ENCODE peak calls at places on chromosomes 3 and 15, in nine cellular contexts. Z, X, Y, T, Q, B, J, U and D are unnamed samples. For H3K9me3 and H3K4me1, the result is how much of the 10 kb centered on the place peaks cover.

GRCh38 chr3:99997293-99997692 is 117.0 kb downstream of the FILIP1L start:
- DNase-seq in Z (no peak), X (no peak), Y (no peak), T (no peak), Q (no peak), B (no peak), J (no peak), U (no peak), D (no peak)

GRCh38 chr3:176523114-176523513 is 674.2 kb downstream of the TBL1XR1 start:
- DNase-seq in Z (no peak), X (no peak), Y (no peak), T (no peak), Q (no peak), B (no peak), J (no peak), U (no peak), D (no peak)

GRCh38 chr3:160797306-160797705 is 41.3 kb downstream of the PPM1L start:
- DNase-seq in Z (no peak), X (no peak), Y (no peak), T (no peak), Q (no peak), B (no peak), J (no peak), U (no peak), D (no peak)

GRCh38 chr3:123078101-123078500 is 11.3 kb downstream of the PDIA5 start:
- DNase-seq in Z (no peak), X (no peak), Y (no peak), T (no peak), Q (no peak), B (no peak), J (no peak), U (no peak), D (no peak)

GRCh38 chr15:31296304-31297220 is 30.1 kb upstream of the KLF13 start:
- DNase-seq in Z (peak), X (peak), Y (no peak), T (peak), Q (no peak), B (peak), J (peak), U (no peak), D (peak)

GRCh38 chr3:175073209-175073905 is 214.2 kb downstream of the NAALADL2 start:
- DNase-seq in Z (no peak), X (no peak), Y (no peak), T (no peak), Q (no peak), B (no peak), J (no peak), U (no peak), D (no peak)

GRCh38 chr3:114057011-114057347 is 442 bp downstream of the QTRT2 start:
- DNase-seq in Z (no peak), X (no peak), Y (no peak), T (no peak), Q (no peak), B (no peak), J (no peak), U (peak), D (no peak)

GRCh38 chr3:50533346-50533745 is 29.9 kb upstream of the CACNA2D2 start:
- DNase-seq in Z (no peak), X (no peak), Y (no peak), T (no peak), Q (no peak), B (no peak), J (no peak), U (no peak), D (no peak)

GRCh38 chr15:88646088-88646405 is 7.2 kb downstream of the ISG20 start:
- DNase-seq in Z (no peak), X (no peak), Y (no peak), T (no peak), Q (no peak), B (peak), J (no peak), U (no peak), D (peak)

GRCh38 chr3:148532326-148532725 is 165.4 kb upstream of the AGTR1 start:
- DNase-seq in Z (no peak), X (no peak), Y (no peak), T (no peak), Q (no peak), B (no peak), J (no peak), U (no peak), D (no peak)

GRCh38 chr3:57637391-57637790 is 40.2 kb upstream of the ARF4 start:
- DNase-seq in Z (no peak), X (no peak), Y (no peak), T (no peak), Q (no peak), B (no peak), J (no peak), U (no peak), D (no peak)

GRCh38 chr3:134799393-134799792 is 4.3 kb downstream of the EPHB1 start:
- DNase-seq in Z (no peak), X (no peak), Y (no peak), T (no peak), Q (no peak), B (no peak), J (peak), U (no peak), D (no peak)

GRCh38 chr15:58490405-58491150 is 58.8 kb downstream of the LIPC start:
- DNase-seq in Z (no peak), X (no peak), Y (no peak), T (no peak), Q (no peak), B (no peak), J (no peak), U (peak), D (no peak)

GRCh38 chr3:148315756-148316155 is 381.9 kb upstream of the AGTR1 start:
- DNase-seq in Z (no peak), X (no peak), Y (no peak), T (no peak), Q (no peak), B (no peak), J (no peak), U (no peak), D (no peak)

GRCh38 chr15:53114960-53115359 is 324.8 kb upstream of the ONECUT1 start:
- DNase-seq in Z (peak), X (no peak), Y (no peak), T (no peak), Q (no peak), B (no peak), J (no peak), U (no peak), D (no peak)

GRCh38 chr15:25178835-25179672 is 224.3 kb downstream of the SNRPN start:
- DNase-seq in Z (no peak), X (peak), Y (no peak), T (peak), Q (no peak), B (peak), J (peak), U (peak), D (peak)
- H3K9me3 ChIP-seq in Z (half or more), X (under half), Y (half or more), T (under half), Q (half or more), B (under half), J (under half), U (under half), D (under half)

DNA sequence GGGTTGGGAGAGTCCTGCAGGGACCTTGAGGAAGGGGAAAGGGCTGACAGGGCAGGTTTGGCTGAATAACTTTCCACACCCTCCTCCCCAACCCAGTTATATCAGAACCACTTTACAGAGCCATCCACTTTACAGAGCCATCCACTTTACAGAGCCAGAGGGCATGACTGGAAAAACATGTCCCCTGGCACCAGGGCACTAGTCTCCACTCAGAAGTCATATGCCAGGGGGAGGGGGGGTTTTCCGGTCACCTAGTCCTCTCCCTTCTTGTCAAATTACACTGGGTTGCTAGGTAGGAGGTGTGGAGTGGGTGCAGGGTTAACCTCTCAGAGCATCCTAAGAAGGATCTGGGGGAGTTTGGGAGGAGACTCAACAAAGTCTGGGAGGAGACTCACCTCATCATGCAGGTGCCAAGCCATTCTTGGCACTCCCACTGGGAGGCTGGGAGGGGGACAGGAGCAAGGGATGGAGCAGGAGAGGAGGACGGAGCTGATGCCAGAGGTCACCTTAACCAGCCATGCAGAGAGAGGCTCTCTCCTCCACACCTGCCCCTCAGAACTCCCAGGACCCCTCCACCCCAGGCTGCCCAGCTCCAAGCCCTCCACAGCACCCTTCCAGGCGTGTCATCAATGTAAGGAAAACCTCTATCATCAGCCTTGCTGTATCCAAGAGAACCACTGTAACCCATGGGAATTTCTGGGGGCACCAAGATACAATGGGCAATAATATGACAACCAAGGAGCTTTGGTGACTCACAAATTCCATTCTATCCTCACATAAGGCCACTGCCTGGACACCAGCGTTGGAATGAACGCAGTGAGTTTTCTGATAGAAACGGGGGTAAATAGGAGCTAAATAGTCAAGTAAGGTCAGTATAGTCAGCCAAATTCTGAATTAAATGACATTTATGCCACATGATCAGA is 1.7 kb downstream of the LRRC2 start:
- DNase-seq in Z (no peak), X (no peak), Y (no peak), T (no peak), Q (no peak), B (no peak), J (no peak), U (peak), D (no peak)
- TF ChIP-seq POLR2A in Z (no peak), X (no peak), Y (no peak), T (no peak), Q (no peak), B (no peak), J (no peak), U (no peak), D (no peak)

GRCh38 chr3:71578045-71578730 is 5.3 kb downstream of the FOXP1 start:
- DNase-seq in Z (no peak), X (no peak), Y (no peak), T (no peak), Q (no peak), B (no peak), J (no peak), U (no peak), D (no peak)
- H3K4me1 ChIP-seq in Z (half or more), X (half or more), Y (under half), T (under half), Q (under half), B (under half), J (half or more), U (under half), D (under half)

DNA sequence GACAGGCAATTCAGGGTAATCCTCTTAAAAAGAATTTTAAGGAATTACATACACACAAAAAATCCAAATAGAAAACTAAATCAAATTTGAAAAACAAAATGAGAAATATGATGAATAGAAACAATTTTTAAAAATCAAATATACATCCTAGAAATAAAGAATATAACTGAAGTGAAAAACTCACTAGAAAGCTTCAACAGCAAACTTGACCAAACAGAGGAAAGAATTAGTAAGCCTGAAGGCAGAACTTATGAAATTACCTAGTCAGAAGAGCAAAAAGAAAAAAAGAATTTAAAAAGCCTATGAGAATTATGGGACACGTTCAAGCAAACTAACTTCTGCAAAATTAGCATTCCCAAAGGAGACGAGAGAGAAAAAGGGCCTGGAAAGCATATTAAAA is 206.1 kb downstream of the PCCB start:
- DNase-seq in Z (no peak), X (no peak), Y (no peak), T (no peak), Q (no peak), B (no peak), J (no peak), U (no peak), D (no peak)
- H3K9me3 ChIP-seq in Z (under half), X (under half), Y (under half), T (under half), Q (under half), B (under half), J (under half), U (under half), D (under half)